ENCODE peak calls at places on chromosomes 4 and X, in six cellular contexts. H is tibial artery, E is naive B cell, L is suprapubic skin, Z is A673, V is globus pallidus. B is an unnamed sample.

GRCh38 chr4:98298022-98298421 is 36.8 kb downstream of the RAP1GDS1 start:
- DNase-seq in H (no peak), E (no peak), L (no peak), Z (no peak), V (no peak), B (no peak)

GRCh38 chr4:110193822-110194761 is 4.3 kb downstream of the ELOVL6 start:
- DNase-seq in H (peak), E (peak), L (no peak), Z (peak), V (peak), B (peak)

GRCh38 chr4:2977116-2978097 is 14.0 kb downstream of the GRK4 start:
- DNase-seq in H (no peak), E (no peak), L (no peak), Z (no peak), V (peak), B (peak)

GRCh38 chrX:38304010-38304409 is 23.3 kb downstream of the RPGR start:
- DNase-seq in H (no peak), E (no peak), L (no peak), Z (peak), V (no peak), B (no peak)

GRCh38 chrX:41022579-41022978 is 62.7 kb upstream of the USP9X start:
- DNase-seq in H (no peak), E (no peak), L (no peak), Z (no peak), V (no peak), B (no peak)

GRCh38 chrX:68669872-68670271 is 22.4 kb downstream of the STARD8 start:
- DNase-seq in H (no peak), E (no peak), L (no peak), Z (no peak), V (no peak), B (no peak)

GRCh38 chr4:23041501-23041900 is 348.8 kb downstream of the GBA3 start:
- DNase-seq in H (no peak), E (no peak), L (no peak), Z (no peak), V (no peak), B (no peak)

GRCh38 chr4:8724436-8725070 is 132.0 kb downstream of the CPZ start:
- DNase-seq in H (peak), E (no peak), L (peak), Z (no peak), V (no peak), B (no peak)

GRCh38 chr4:185991750-185992149 is 77.2 kb upstream of the TLR3 start:
- DNase-seq in H (no peak), E (no peak), L (no peak), Z (no peak), V (no peak), B (no peak)